ENCODE peak calls at places on chromosomes 12 and 14, in nine cellular contexts. One of them, this sample, is unnamed.

GRCh38 chr12:85835810-85836715 is at the start of gene RASSF9:
- DNase-seq in transverse colon: peak
- DNase-seq in A549: peak
- DNase-seq in sigmoid colon: peak
- DNase-seq in HepG2: peak
- DNase-seq in tibial nerve: peak
- DNase-seq in GM12878: no peak
- DNase-seq in H1: no peak
- DNase-seq in SK-N-SH: no peak
- DNase-seq in this sample: peak

GRCh38 chr12:60262378-60262777 is 666.5 kb downstream of the SLC16A7 start:
- DNase-seq in transverse colon: no peak
- DNase-seq in A549: no peak
- DNase-seq in sigmoid colon: no peak
- DNase-seq in HepG2: no peak
- DNase-seq in tibial nerve: no peak
- DNase-seq in GM12878: no peak
- DNase-seq in H1: no peak
- DNase-seq in SK-N-SH: no peak
- DNase-seq in this sample: no peak

GRCh38 chr14:100065161-100065871 is at the start of gene EVL:
- DNase-seq in transverse colon: peak
- DNase-seq in A549: no peak
- DNase-seq in sigmoid colon: no peak
- DNase-seq in HepG2: no peak
- DNase-seq in tibial nerve: no peak
- DNase-seq in GM12878: peak
- DNase-seq in H1: no peak
- DNase-seq in SK-N-SH: no peak
- DNase-seq in this sample: peak

GRCh38 chr12:68180792-68181744 is 21.5 kb upstream of the IFNG start:
- DNase-seq in transverse colon: no peak
- DNase-seq in A549: no peak
- DNase-seq in sigmoid colon: no peak
- DNase-seq in HepG2: no peak
- DNase-seq in tibial nerve: no peak
- DNase-seq in GM12878: no peak
- DNase-seq in H1: no peak
- DNase-seq in SK-N-SH: no peak
- DNase-seq in this sample: no peak

GRCh38 chr14:71363961-71364360 is 456.7 kb downstream of the PCNX1 start:
- DNase-seq in transverse colon: no peak
- DNase-seq in A549: no peak
- DNase-seq in sigmoid colon: no peak
- DNase-seq in HepG2: no peak
- DNase-seq in tibial nerve: peak
- DNase-seq in GM12878: no peak
- DNase-seq in H1: no peak
- DNase-seq in SK-N-SH: no peak
- DNase-seq in this sample: no peak

GRCh38 chr12:69055706-69056105 is 122.7 kb upstream of the CPM start:
- DNase-seq in transverse colon: no peak
- DNase-seq in A549: no peak
- DNase-seq in sigmoid colon: no peak
- DNase-seq in HepG2: no peak
- DNase-seq in tibial nerve: peak
- DNase-seq in GM12878: no peak
- DNase-seq in H1: no peak
- DNase-seq in SK-N-SH: no peak
- DNase-seq in this sample: no peak

GRCh38 chr14:88323520-88324199 is 591 bp upstream of the KCNK10 start:
- DNase-seq in transverse colon: no peak
- DNase-seq in A549: no peak
- DNase-seq in sigmoid colon: no peak
- DNase-seq in HepG2: no peak
- DNase-seq in tibial nerve: no peak
- DNase-seq in GM12878: no peak
- DNase-seq in H1: peak
- DNase-seq in SK-N-SH: peak
- DNase-seq in this sample: no peak

GRCh38 chr12:56021882-56022497 is 1.1 kb downstream of the IKZF4 start:
- DNase-seq in transverse colon: no peak
- DNase-seq in A549: no peak
- DNase-seq in sigmoid colon: no peak
- DNase-seq in HepG2: no peak
- DNase-seq in tibial nerve: no peak
- DNase-seq in GM12878: no peak
- DNase-seq in H1: no peak
- DNase-seq in SK-N-SH: peak
- DNase-seq in this sample: no peak

GRCh38 chr14:50622978-50623377 is 45.1 kb downstream of the SAV1 start:
- DNase-seq in transverse colon: no peak
- DNase-seq in A549: no peak
- DNase-seq in sigmoid colon: no peak
- DNase-seq in HepG2: no peak
- DNase-seq in tibial nerve: no peak
- DNase-seq in GM12878: no peak
- DNase-seq in H1: no peak
- DNase-seq in SK-N-SH: no peak
- DNase-seq in this sample: no peak

GRCh38 chr14:94924189-94924588 is 154.3 kb upstream of the GSC start:
- DNase-seq in transverse colon: no peak
- DNase-seq in A549: no peak
- DNase-seq in sigmoid colon: no peak
- DNase-seq in HepG2: no peak
- DNase-seq in tibial nerve: no peak
- DNase-seq in GM12878: no peak
- DNase-seq in H1: no peak
- DNase-seq in SK-N-SH: no peak
- DNase-seq in this sample: no peak

GRCh38 chr14:98167702-98168101 is 1104.3 kb downstream of the BCL11B start:
- DNase-seq in transverse colon: no peak
- DNase-seq in A549: no peak
- DNase-seq in sigmoid colon: no peak
- DNase-seq in HepG2: no peak
- DNase-seq in tibial nerve: no peak
- DNase-seq in GM12878: no peak
- DNase-seq in H1: no peak
- DNase-seq in SK-N-SH: no peak
- DNase-seq in this sample: no peak

GRCh38 chr12:109695961-109696461 is 17.6 kb upstream of the FAM222A start:
- DNase-seq in transverse colon: no peak
- DNase-seq in A549: no peak
- DNase-seq in sigmoid colon: no peak
- DNase-seq in HepG2: peak
- DNase-seq in tibial nerve: no peak
- DNase-seq in GM12878: no peak
- DNase-seq in H1: no peak
- DNase-seq in SK-N-SH: no peak
- DNase-seq in this sample: no peak

GRCh38 chr14:50768693-50769092 is 62.3 kb downstream of the NIN start:
- DNase-seq in transverse colon: no peak
- DNase-seq in A549: no peak
- DNase-seq in sigmoid colon: no peak
- DNase-seq in HepG2: no peak
- DNase-seq in tibial nerve: no peak
- DNase-seq in GM12878: no peak
- DNase-seq in H1: no peak
- DNase-seq in SK-N-SH: no peak
- DNase-seq in this sample: no peak

DNA sequence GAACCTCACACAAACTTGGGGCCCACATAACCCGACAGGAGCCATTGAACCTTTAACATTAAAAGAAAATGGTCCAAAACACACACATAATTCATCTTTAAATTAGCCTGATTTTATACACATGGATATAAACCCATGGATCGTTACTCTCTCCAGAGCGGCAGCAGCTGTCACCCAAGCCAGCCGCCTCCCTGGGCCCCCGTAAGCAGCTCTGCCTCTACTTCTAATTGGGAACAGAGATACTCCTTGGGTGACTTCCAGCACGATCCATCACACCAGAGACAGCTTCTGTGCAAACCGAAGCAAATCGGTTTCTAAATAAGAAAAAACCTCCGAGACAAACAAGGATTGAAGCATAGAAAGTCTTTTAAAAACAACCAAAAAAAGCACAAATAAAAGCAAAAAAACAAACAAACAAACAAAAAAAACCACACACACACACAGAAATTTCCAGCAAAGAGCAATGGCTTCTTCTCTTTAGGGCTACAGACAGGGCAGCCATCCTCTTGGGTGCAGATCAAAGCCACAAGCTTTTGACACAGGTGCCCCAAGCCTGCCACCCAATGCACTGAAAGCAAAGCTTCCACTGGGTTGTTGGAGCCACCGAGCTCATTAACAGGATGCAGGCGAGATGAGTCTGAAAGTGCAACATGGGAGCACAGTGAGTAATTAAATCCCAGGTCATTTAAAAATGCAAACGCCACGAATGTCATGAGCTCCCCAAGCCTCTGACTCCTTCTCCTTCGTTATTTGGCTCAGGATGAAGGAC is 156.9 kb downstream of the DPF3 start:
- DNase-seq in transverse colon: no peak
- DNase-seq in A549: no peak
- DNase-seq in sigmoid colon: no peak
- DNase-seq in HepG2: no peak
- DNase-seq in tibial nerve: no peak
- DNase-seq in GM12878: no peak
- DNase-seq in H1: no peak
- DNase-seq in SK-N-SH: peak
- DNase-seq in this sample: no peak
- TF ChIP-seq EP300 in transverse colon: no peak
- TF ChIP-seq EP300 in A549: no peak
- TF ChIP-seq EP300 in sigmoid colon: no peak
- TF ChIP-seq EP300 in HepG2: no peak
- TF ChIP-seq EP300 in tibial nerve: no peak
- TF ChIP-seq EP300 in GM12878: no peak
- TF ChIP-seq EP300 in H1: no peak
- TF ChIP-seq EP300 in SK-N-SH: peak
- TF ChIP-seq EP300 in this sample: no peak

DNA sequence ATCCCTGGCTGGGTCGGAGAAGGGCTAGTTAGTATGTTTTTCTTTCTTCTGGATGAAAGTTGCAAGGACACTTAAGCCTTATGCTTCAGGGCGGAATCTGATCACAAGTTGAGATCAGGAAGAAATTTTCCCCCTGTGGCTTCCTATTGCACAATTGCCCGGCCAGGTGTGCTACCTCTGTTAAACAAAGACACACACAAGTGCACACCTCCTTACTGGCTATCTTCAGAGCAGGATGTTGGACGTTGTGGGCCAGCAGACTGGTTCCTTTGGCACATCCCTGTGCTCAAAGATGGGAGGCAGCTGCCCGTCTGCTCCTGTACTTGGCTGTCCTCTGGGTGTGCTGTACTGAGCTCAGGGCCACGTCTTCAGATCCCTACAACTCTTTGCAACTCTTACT is 19.1 kb downstream of the ETV6 start:
- DNase-seq in transverse colon: no peak
- DNase-seq in A549: no peak
- DNase-seq in sigmoid colon: no peak
- DNase-seq in HepG2: no peak
- DNase-seq in tibial nerve: no peak
- DNase-seq in GM12878: no peak
- DNase-seq in H1: no peak
- DNase-seq in SK-N-SH: no peak
- DNase-seq in this sample: no peak
- TF ChIP-seq EP300 in transverse colon: no peak
- TF ChIP-seq EP300 in A549: no peak
- TF ChIP-seq EP300 in sigmoid colon: no peak
- TF ChIP-seq EP300 in HepG2: no peak
- TF ChIP-seq EP300 in tibial nerve: no peak
- TF ChIP-seq EP300 in GM12878: no peak
- TF ChIP-seq EP300 in H1: no peak
- TF ChIP-seq EP300 in SK-N-SH: no peak
- TF ChIP-seq EP300 in this sample: no peak

GRCh38 chr12:65728348-65728912 is 95.9 kb upstream of the HMGA2 start:
- DNase-seq in transverse colon: no peak
- DNase-seq in A549: no peak
- DNase-seq in sigmoid colon: no peak
- DNase-seq in HepG2: no peak
- DNase-seq in tibial nerve: no peak
- DNase-seq in GM12878: no peak
- DNase-seq in H1: no peak
- DNase-seq in SK-N-SH: no peak
- DNase-seq in this sample: no peak

GRCh38 chr12:65721541-65722190 is 102.6 kb upstream of the HMGA2 start:
- DNase-seq in transverse colon: no peak
- DNase-seq in A549: no peak
- DNase-seq in sigmoid colon: no peak
- DNase-seq in HepG2: no peak
- DNase-seq in tibial nerve: no peak
- DNase-seq in GM12878: no peak
- DNase-seq in H1: no peak
- DNase-seq in SK-N-SH: no peak
- DNase-seq in this sample: no peak

GRCh38 chr12:65720739-65721138 is 103.5 kb upstream of the HMGA2 start:
- DNase-seq in transverse colon: no peak
- DNase-seq in A549: no peak
- DNase-seq in sigmoid colon: no peak
- DNase-seq in HepG2: no peak
- DNase-seq in tibial nerve: no peak
- DNase-seq in GM12878: no peak
- DNase-seq in H1: no peak
- DNase-seq in SK-N-SH: no peak
- DNase-seq in this sample: no peak

GRCh38 chr12:65728913-65729793 is 95.1 kb upstream of the HMGA2 start:
- DNase-seq in transverse colon: peak
- DNase-seq in A549: no peak
- DNase-seq in sigmoid colon: no peak
- DNase-seq in HepG2: no peak
- DNase-seq in tibial nerve: no peak
- DNase-seq in GM12878: no peak
- DNase-seq in H1: peak
- DNase-seq in SK-N-SH: no peak
- DNase-seq in this sample: no peak

GRCh38 chr12:65725376-65725775 is 98.9 kb upstream of the HMGA2 start:
- DNase-seq in transverse colon: no peak
- DNase-seq in A549: no peak
- DNase-seq in sigmoid colon: no peak
- DNase-seq in HepG2: no peak
- DNase-seq in tibial nerve: no peak
- DNase-seq in GM12878: no peak
- DNase-seq in H1: no peak
- DNase-seq in SK-N-SH: no peak
- DNase-seq in this sample: no peak
- TF ChIP-seq EP300 in transverse colon: no peak
- TF ChIP-seq EP300 in A549: no peak
- TF ChIP-seq EP300 in sigmoid colon: no peak
- TF ChIP-seq EP300 in HepG2: no peak
- TF ChIP-seq EP300 in tibial nerve: no peak
- TF ChIP-seq EP300 in GM12878: no peak
- TF ChIP-seq EP300 in H1: no peak
- TF ChIP-seq EP300 in SK-N-SH: no peak
- TF ChIP-seq EP300 in this sample: no peak

DNA sequence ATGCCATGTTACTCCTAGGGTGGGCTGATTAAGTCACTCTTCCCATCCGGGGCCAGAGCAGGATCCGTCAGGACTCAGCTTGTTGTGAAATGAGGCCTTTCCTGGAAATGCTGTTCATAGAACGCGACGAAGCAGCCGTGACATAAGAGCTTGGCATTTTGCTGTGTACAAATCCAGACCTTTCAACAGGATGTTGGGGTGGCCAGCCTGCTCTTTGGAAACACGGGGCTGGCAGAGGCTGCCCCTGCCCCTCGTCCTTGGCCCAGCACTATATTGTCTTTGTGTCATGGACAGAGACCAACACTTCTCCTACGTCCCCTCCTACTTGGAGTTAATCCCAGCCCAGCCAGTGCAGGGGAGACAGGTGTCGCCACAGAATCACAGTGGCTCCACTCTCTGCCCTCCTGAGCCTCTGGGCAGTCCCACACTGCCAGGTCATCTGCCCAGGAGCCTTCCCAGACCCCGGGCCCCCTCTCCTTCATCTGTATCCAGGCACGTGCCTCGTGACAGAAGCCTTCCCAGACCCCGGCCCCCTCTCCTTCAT is 18.6 kb upstream of the EIF5 start:
- DNase-seq in transverse colon: no peak
- DNase-seq in A549: no peak
- DNase-seq in sigmoid colon: no peak
- DNase-seq in HepG2: peak
- DNase-seq in tibial nerve: no peak
- DNase-seq in GM12878: no peak
- DNase-seq in H1: no peak
- DNase-seq in SK-N-SH: no peak
- DNase-seq in this sample: no peak
- TF ChIP-seq EP300 in transverse colon: no peak
- TF ChIP-seq EP300 in A549: no peak
- TF ChIP-seq EP300 in sigmoid colon: no peak
- TF ChIP-seq EP300 in HepG2: no peak
- TF ChIP-seq EP300 in tibial nerve: peak
- TF ChIP-seq EP300 in GM12878: no peak
- TF ChIP-seq EP300 in H1: no peak
- TF ChIP-seq EP300 in SK-N-SH: no peak
- TF ChIP-seq EP300 in this sample: no peak

This sample was measured in stomach.